ENCODE peak calls at places on chromosomes 16 and 17, in nine cellular contexts. R is neural progenitor cell, O is PC-3, T is HCT116, A is OCI-LY7, E is GM23248, W is MM.1S, K is hepatocyte, C is SK-N-SH. D is an unnamed sample.

GRCh38 chr17:1147664-1148063 is 32.1 kb downstream of the ABR start:
- DNase-seq in R (peak), O (peak), T (peak), A (no peak), E (peak), W (peak), K (peak), C (no peak), D (peak)

GRCh38 chr17:59439261-59439660 is 107.8 kb downstream of the YPEL2 start:
- DNase-seq in R (no peak), O (no peak), T (no peak), A (no peak), E (no peak), W (no peak), K (no peak), C (no peak), D (peak)

GRCh38 chr16:9844361-9844760 is 337.9 kb downstream of the GRIN2A start:
- DNase-seq in R (no peak), O (peak), T (no peak), A (no peak), E (peak), W (no peak), K (no peak), C (no peak), D (no peak)

GRCh38 chr17:8375738-8376259 is 705 bp downstream of the KRABD2 start:
- DNase-seq in R (peak), O (no peak), T (no peak), A (no peak), E (peak), W (no peak), K (peak), C (no peak), D (peak)

GRCh38 chr16:14409563-14409962 is 220.5 kb downstream of the PARN start:
- DNase-seq in R (no peak), O (peak), T (no peak), A (no peak), E (peak), W (no peak), K (peak), C (no peak), D (no peak)

GRCh38 chr16:85138073-85138824 is 26.0 kb upstream of the CIBAR2 start:
- DNase-seq in R (no peak), O (no peak), T (no peak), A (no peak), E (no peak), W (no peak), K (no peak), C (no peak), D (no peak)

GRCh38 chr16:51097729-51098128 is 53.3 kb downstream of the SALL1 start:
- DNase-seq in R (no peak), O (no peak), T (no peak), A (no peak), E (no peak), W (no peak), K (no peak), C (no peak), D (no peak)

GRCh38 chr17:73795730-73796129 is 151.5 kb upstream of the SDK2 start:
- DNase-seq in R (no peak), O (peak), T (no peak), A (no peak), E (no peak), W (no peak), K (peak), C (no peak), D (no peak)

GRCh38 chr16:57585051-57585687 is 42.7 kb downstream of the ADGRG5 start:
- DNase-seq in R (no peak), O (no peak), T (no peak), A (no peak), E (no peak), W (no peak), K (no peak), C (no peak), D (no peak)

GRCh38 chr17:18004901-18005305 is 32.2 kb downstream of the DRC3 start:
- DNase-seq in R (peak), O (no peak), T (no peak), A (no peak), E (no peak), W (no peak), K (no peak), C (no peak), D (peak)

GRCh38 chr17:60435244-60436170 is 13.2 kb downstream of the CHCT1 start:
- DNase-seq in R (peak), O (peak), T (peak), A (peak), E (peak), W (peak), K (peak), C (peak), D (peak)

GRCh38 chr16:60907645-60908044 is 1128.6 kb downstream of the CDH8 start:
- DNase-seq in R (no peak), O (no peak), T (no peak), A (no peak), E (no peak), W (no peak), K (no peak), C (no peak), D (peak)

GRCh38 chr16:31528726-31529397 is 1.2 kb downstream of the AHSP start:
- DNase-seq in R (no peak), O (no peak), T (no peak), A (no peak), E (peak), W (no peak), K (peak), C (no peak), D (peak)

GRCh38 chr17:3983945-3984484 is 19.8 kb upstream of the ATP2A3 start:
- DNase-seq in R (no peak), O (no peak), T (no peak), A (no peak), E (peak), W (no peak), K (no peak), C (peak), D (peak)

GRCh38 chr16:68351991-68352431 is 41.2 kb downstream of the PRMT7 start:
- DNase-seq in R (no peak), O (peak), T (no peak), A (no peak), E (no peak), W (no peak), K (peak), C (no peak), D (no peak)

GRCh38 chr16:576197-576822 is 6.5 kb downstream of the PIGQ start:
- DNase-seq in R (no peak), O (no peak), T (no peak), A (no peak), E (no peak), W (no peak), K (no peak), C (no peak), D (no peak)

GRCh38 chr16:49556252-49557069 is 182.9 kb downstream of the C16orf78 start:
- DNase-seq in R (peak), O (peak), T (peak), A (peak), E (peak), W (peak), K (peak), C (no peak), D (peak)

GRCh38 chr16:85321856-85322271 is 209.6 kb upstream of the CIBAR2 start:
- DNase-seq in R (no peak), O (no peak), T (no peak), A (no peak), E (peak), W (no peak), K (no peak), C (peak), D (no peak)

GRCh38 chr17:40557531-40558299 is 7.6 kb downstream of the CCR7 start:
- DNase-seq in R (no peak), O (no peak), T (no peak), A (no peak), E (no peak), W (no peak), K (no peak), C (no peak), D (no peak)

GRCh38 chr17:74770498-74771318 is 5.4 kb downstream of the NAT9 start:
- DNase-seq in R (peak), O (peak), T (peak), A (peak), E (peak), W (peak), K (peak), C (peak), D (peak)

GRCh38 chr17:52157603-52158449 is 688 bp downstream of the CA10 start:
- DNase-seq in R (peak), O (no peak), T (no peak), A (no peak), E (no peak), W (no peak), K (no peak), C (peak), D (peak)

GRCh38 chr16:14427371-14427948 is 202.6 kb downstream of the PARN start:
- DNase-seq in R (no peak), O (peak), T (no peak), A (no peak), E (peak), W (no peak), K (no peak), C (no peak), D (no peak)

GRCh38 chr17:32015245-32016013 is 8.2 kb downstream of the LRRC37B start:
- DNase-seq in R (no peak), O (peak), T (no peak), A (no peak), E (no peak), W (no peak), K (peak), C (no peak), D (no peak)

GRCh38 chr17:17059301-17059890 is 17.1 kb downstream of the MPRIP start:
- DNase-seq in R (no peak), O (no peak), T (no peak), A (no peak), E (no peak), W (no peak), K (no peak), C (no peak), D (no peak)

GRCh38 chr17:77127735-77128361 is 12.9 kb upstream of the SEC14L1 start:
- DNase-seq in R (no peak), O (no peak), T (no peak), A (no peak), E (no peak), W (no peak), K (no peak), C (no peak), D (no peak)

GRCh38 chr16:83530293-83530692 is 277.5 kb upstream of the HSBP1 start:
- DNase-seq in R (no peak), O (no peak), T (no peak), A (no peak), E (peak), W (no peak), K (no peak), C (no peak), D (no peak)

GRCh38 chr16:54980821-54981220 is 50.2 kb downstream of the IRX5 start:
- DNase-seq in R (no peak), O (no peak), T (no peak), A (no peak), E (no peak), W (no peak), K (no peak), C (no peak), D (no peak)

GRCh38 chr17:80294653-80295052 is 34.0 kb downstream of the RNF213 start:
- DNase-seq in R (no peak), O (no peak), T (no peak), A (no peak), E (no peak), W (no peak), K (no peak), C (no peak), D (no peak)

GRCh38 chr17:80295559-80295958 is 34.9 kb downstream of the RNF213 start:
- DNase-seq in R (no peak), O (no peak), T (no peak), A (no peak), E (no peak), W (no peak), K (no peak), C (no peak), D (no peak)

GRCh38 chr17:80296221-80296620 is 35.6 kb downstream of the RNF213 start:
- DNase-seq in R (no peak), O (no peak), T (no peak), A (no peak), E (no peak), W (no peak), K (no peak), C (no peak), D (no peak)

GRCh38 chr17:80294210-80294609 is 33.6 kb downstream of the RNF213 start:
- DNase-seq in R (no peak), O (no peak), T (no peak), A (no peak), E (no peak), W (no peak), K (no peak), C (no peak), D (no peak)

GRCh38 chr17:80295146-80295545 is 34.5 kb downstream of the RNF213 start:
- DNase-seq in R (no peak), O (no peak), T (no peak), A (no peak), E (no peak), W (no peak), K (no peak), C (no peak), D (no peak)
- H2AFZ ChIP-seq in R (no peak), O (no peak), T (no peak), A (no peak), E (no peak), W (no peak), K (no peak), C (no peak), D (no peak)

DNA sequence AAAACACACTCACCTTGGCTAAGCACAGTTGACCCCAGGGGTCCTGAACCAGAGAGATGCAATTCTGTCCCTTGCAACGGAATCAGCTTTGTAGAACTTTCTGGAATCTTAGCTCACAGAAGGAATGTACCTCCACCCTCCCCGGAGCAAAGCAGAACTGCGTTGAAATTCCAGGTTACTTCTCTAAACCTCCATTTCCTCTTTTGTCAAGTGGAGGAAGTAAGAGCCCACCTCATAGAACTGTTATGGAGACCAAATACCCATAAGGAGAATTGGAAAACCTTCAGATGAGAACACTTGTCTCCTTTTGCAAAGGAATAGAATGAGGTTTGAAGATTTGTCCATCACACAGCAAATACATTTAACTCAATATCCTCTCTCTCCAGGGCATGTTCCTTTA is 86.6 kb upstream of the RBBP6 start:
- DNase-seq in R (no peak), O (no peak), T (no peak), A (no peak), E (no peak), W (no peak), K (no peak), C (no peak), D (no peak)
- TF ChIP-seq EZH2phosphoT487 in R (no peak), O (no peak), T (no peak), A (no peak), E (no peak), W (no peak), K (no peak), C (no peak), D (no peak)

GRCh38 chr17:38724337-38724988 is 5.7 kb upstream of the CISD3 start:
- DNase-seq in R (no peak), O (no peak), T (no peak), A (no peak), E (no peak), W (no peak), K (no peak), C (peak), D (no peak)

GRCh38 chr17:38719943-38720641 is 10.0 kb upstream of the CISD3 start:
- DNase-seq in R (peak), O (no peak), T (no peak), A (no peak), E (no peak), W (no peak), K (no peak), C (peak), D (peak)

GRCh38 chr17:38721802-38722201 is 8.3 kb upstream of the CISD3 start:
- DNase-seq in R (no peak), O (no peak), T (no peak), A (no peak), E (no peak), W (no peak), K (no peak), C (no peak), D (no peak)

GRCh38 chr17:38719284-38719942 is 10.7 kb upstream of the CISD3 start:
- DNase-seq in R (peak), O (no peak), T (no peak), A (no peak), E (no peak), W (no peak), K (no peak), C (no peak), D (peak)

GRCh38 chr17:38720941-38721340 is 9.2 kb upstream of the CISD3 start:
- DNase-seq in R (no peak), O (no peak), T (no peak), A (no peak), E (no peak), W (no peak), K (no peak), C (no peak), D (no peak)
- H2AFZ ChIP-seq in R (no peak), O (no peak), T (no peak), A (no peak), E (no peak), W (no peak), K (no peak), C (no peak), D (no peak)

GRCh38 chr16:69706256-69706974 is 19.9 kb downstream of the NQO1 start:
- DNase-seq in R (no peak), O (peak), T (no peak), A (no peak), E (peak), W (no peak), K (no peak), C (no peak), D (no peak)
- TF ChIP-seq EZH2phosphoT487 in R (no peak), O (no peak), T (no peak), A (no peak), E (no peak), W (no peak), K (no peak), C (no peak), D (no peak)

GRCh38 chr17:68599873-68600122 is 1.4 kb downstream of the FAM20A start:
- DNase-seq in R (no peak), O (no peak), T (no peak), A (no peak), E (no peak), W (no peak), K (no peak), C (no peak), D (no peak)

GRCh38 chr17:68600123-68600880 is 865 bp downstream of the FAM20A start:
- DNase-seq in R (peak), O (no peak), T (no peak), A (no peak), E (peak), W (no peak), K (peak), C (peak), D (peak)

GRCh38 chr17:68602267-68602644 is 1.1 kb upstream of the FAM20A start:
- DNase-seq in R (no peak), O (no peak), T (no peak), A (no peak), E (peak), W (no peak), K (no peak), C (no peak), D (no peak)

GRCh38 chr17:68601565-68602266 is 549 bp upstream of the FAM20A start:
- DNase-seq in R (no peak), O (no peak), T (no peak), A (no peak), E (peak), W (no peak), K (no peak), C (no peak), D (no peak)

GRCh38 chr17:68600881-68601564 is at the start of gene FAM20A:
- DNase-seq in R (peak), O (no peak), T (no peak), A (no peak), E (peak), W (no peak), K (peak), C (peak), D (peak)
- H2AFZ ChIP-seq in R (peak), O (peak), T (no peak), A (no peak), E (peak), W (peak), K (peak), C (no peak), D (peak)

DNA sequence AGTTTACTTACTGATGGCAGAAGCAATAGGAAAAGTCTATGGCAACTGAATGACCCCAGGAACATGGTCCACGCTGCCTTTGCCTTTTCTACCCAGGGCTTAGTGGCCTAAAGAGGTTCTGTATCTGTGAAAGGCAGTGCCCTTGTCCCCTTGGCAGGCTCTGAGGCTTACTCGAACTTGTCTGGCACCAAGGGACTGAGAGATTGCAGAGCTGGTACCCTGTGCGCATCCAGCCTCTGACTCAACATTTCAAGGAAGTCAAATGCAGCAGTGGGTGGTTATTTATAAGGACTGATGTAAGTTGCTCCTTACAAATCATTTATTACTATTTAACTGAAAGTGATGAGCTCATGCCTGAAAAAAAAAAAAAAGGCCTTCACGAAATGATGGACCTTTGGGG is 299.9 kb upstream of the MYOCD start:
- DNase-seq in R (no peak), O (no peak), T (no peak), A (no peak), E (no peak), W (no peak), K (no peak), C (no peak), D (no peak)
- TF ChIP-seq EZH2phosphoT487 in R (no peak), O (no peak), T (no peak), A (no peak), E (no peak), W (no peak), K (no peak), C (no peak), D (no peak)

DNA sequence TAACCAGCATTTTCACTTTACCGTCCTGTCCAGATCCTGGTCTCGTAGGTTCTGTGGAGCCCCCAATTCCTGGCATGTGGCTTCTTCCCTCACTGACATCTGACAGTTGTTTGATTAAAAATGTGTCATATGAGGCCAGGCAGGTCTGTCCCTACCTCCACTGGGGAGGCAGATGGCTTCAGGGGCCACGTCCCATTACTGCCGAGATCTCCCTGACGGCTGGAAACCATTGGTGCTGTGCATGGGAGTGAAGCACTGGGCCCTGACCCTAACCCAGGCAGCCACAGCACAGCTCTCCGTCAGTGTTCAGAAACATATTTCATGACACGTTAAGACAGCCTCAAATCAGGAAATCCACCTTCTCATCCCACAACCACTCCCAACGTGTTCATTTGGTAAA is 77.5 kb downstream of the GNAO1 start:
- DNase-seq in R (no peak), O (no peak), T (no peak), A (no peak), E (no peak), W (no peak), K (no peak), C (no peak), D (no peak)
- H2AFZ ChIP-seq in R (no peak), O (no peak), T (no peak), A (no peak), E (no peak), W (no peak), K (no peak), C (no peak), D (no peak)

DNA sequence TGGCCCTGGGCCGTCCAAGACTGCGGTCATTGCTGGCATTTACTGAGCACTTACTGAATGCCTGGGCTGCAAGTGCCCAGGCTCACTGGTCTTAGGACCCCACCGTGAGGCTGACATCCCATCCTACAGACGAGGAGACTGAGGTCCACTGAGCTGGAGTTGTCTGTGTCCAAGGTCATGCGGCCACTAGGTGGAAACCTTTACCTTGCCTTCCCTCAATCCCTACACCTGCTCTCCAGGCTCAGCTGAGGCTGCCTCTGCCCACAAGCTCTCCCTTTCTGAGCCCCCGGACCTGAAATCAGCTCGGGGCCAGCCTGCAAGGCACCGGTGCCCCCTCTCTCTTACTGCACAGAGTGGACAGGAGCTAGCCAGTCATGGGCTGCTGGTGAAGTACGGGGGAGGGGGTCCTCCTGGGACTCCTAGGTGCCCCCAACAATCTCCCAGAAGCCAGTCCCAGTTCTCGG is 1.5 kb downstream of the CASKIN1 start:
- DNase-seq in R (peak), O (peak), T (no peak), A (peak), E (peak), W (peak), K (peak), C (peak), D (peak)
- TF ChIP-seq EZH2phosphoT487 in R (no peak), O (no peak), T (no peak), A (no peak), E (no peak), W (no peak), K (no peak), C (no peak), D (no peak)